ENCODE peak calls at places on chromosomes 13 and 19, in four cellular contexts. J, U, A and P are unnamed samples.
A peak's percentile ranks its signal among the peaks of the same experiment; 100 is the strongest.

GRCh38 chr13:50636007-50636704 is 207.3 kb downstream of the DLEU7 start:
- DNase-seq in J (peak; percentile 18), U (no peak), A (no peak), P (no peak)

GRCh38 chr19:53467138-53467502 is 413 bp upstream of the ZNF813 start:
- DNase-seq in J (no peak), U (peak; percentile 63), A (peak; percentile 26), P (no peak)

GRCh38 chr19:12790628-12791344 is 500 bp upstream of the JUNB start:
- DNase-seq in J (no peak), U (no peak), A (no peak), P (no peak)

GRCh38 chr13:39527961-39528720 is 74.9 kb downstream of the LHFPL6 start:
- DNase-seq in J (peak; percentile 33), U (peak; percentile 82), A (peak; percentile 38), P (no peak)

GRCh38 chr13:22940736-22941135 is 240.0 kb upstream of the SGCG start:
- DNase-seq in J (no peak), U (no peak), A (no peak), P (no peak)

GRCh38 chr19:45528744-45529453 is 21.6 kb downstream of the VASP start:
- DNase-seq in J (no peak), U (no peak), A (no peak), P (no peak)

GRCh38 chr13:112722433-112723250 is 32.8 kb downstream of the ATP11A start:
- DNase-seq in J (peak; percentile 67), U (no peak), A (no peak), P (peak; percentile 75)

GRCh38 chr13:30341815-30342570 is 34.6 kb upstream of the KATNAL1 start:
- DNase-seq in J (peak; percentile 90), U (peak; percentile 94), A (peak; percentile 91), P (peak; percentile 81)

GRCh38 chr13:41960700-41961697 is at the start of gene VWA8:
- DNase-seq in J (peak; percentile 75), U (peak; percentile 87), A (peak; percentile 51), P (peak; percentile 83)

GRCh38 chr13:23859455-23859854 is 29.7 kb downstream of the MIPEP start:
- DNase-seq in J (no peak), U (no peak), A (no peak), P (no peak)

GRCh38 chr19:3459965-3460582 is 20.3 kb downstream of the SMIM24 start:
- DNase-seq in J (no peak), U (peak; percentile 87), A (no peak), P (no peak)

GRCh38 chr13:102773441-102774209 is at the start of gene TEX30:
- DNase-seq in J (peak; percentile 84), U (peak; percentile 91), A (peak; percentile 68), P (peak; percentile 89)

GRCh38 chr13:31073859-31074718 is 87.6 kb downstream of the HSPH1 start:
- DNase-seq in J (no peak), U (no peak), A (no peak), P (no peak)

GRCh38 chr13:67437246-67437645 is 207.1 kb upstream of the PCDH9 start:
- DNase-seq in J (no peak), U (no peak), A (no peak), P (no peak)

GRCh38 chr19:49355890-49356289 is 6.3 kb downstream of the TEAD2 start:
- DNase-seq in J (peak; percentile 42), U (no peak), A (no peak), P (no peak)

GRCh38 chr13:38743499-38743898 is 56.6 kb downstream of the FREM2 start:
- DNase-seq in J (no peak), U (no peak), A (no peak), P (no peak)

GRCh38 chr19:49475995-49476880 is 2.2 kb downstream of the FLT3LG start:
- DNase-seq in J (no peak), U (no peak), A (no peak), P (no peak)

GRCh38 chr19:10891360-10892108 is 20.2 kb downstream of the CARM1 start:
- DNase-seq in J (no peak), U (no peak), A (no peak), P (no peak)

GRCh38 chr19:10889880-10890279 is 18.5 kb downstream of the CARM1 start:
- DNase-seq in J (no peak), U (no peak), A (no peak), P (no peak)

GRCh38 chr19:10894911-10895213 is 23.5 kb downstream of the CARM1 start:
- DNase-seq in J (no peak), U (no peak), A (no peak), P (no peak)

GRCh38 chr19:10895363-10895762 is 24.0 kb downstream of the CARM1 start:
- DNase-seq in J (no peak), U (no peak), A (no peak), P (no peak)

GRCh38 chr19:10892256-10892655 is 20.9 kb downstream of the CARM1 start:
- DNase-seq in J (no peak), U (no peak), A (no peak), P (peak; percentile 42)
- H3K27ac ChIP-seq in J (no peak overlapping the region), U (no peak overlapping the region), A (no peak overlapping the region), P (no peak overlapping the region)

DNA sequence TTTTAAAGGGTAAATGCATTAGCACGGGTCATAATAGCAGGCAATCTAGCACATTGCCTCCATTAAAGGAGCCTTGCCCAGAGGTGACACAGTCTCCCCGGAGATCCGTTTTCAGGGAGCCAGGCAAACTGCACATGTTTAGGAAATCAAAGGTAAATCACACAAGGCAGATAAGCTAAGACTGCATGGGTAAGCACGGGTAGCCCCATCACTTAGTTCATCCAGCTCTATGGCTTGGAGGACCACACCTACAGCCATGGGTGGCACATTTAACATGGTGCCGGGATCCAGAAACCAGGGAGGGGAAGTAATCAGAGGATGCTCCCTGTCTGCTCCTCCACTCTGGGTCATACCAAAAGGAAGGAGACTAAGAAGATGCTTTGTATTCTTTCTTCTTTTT is 16.8 kb downstream of the LGALS16 start:
- DNase-seq in J (no peak), U (no peak), A (no peak), P (no peak)
- H3K4me1 ChIP-seq in J (no peaks in the 10 kb centered on the region), U (no peaks in the 10 kb centered on the region), A (no peaks in the 10 kb centered on the region), P (no peaks in the 10 kb centered on the region)

GRCh38 chr19:29690842-29691241 is 24.2 kb downstream of the C19orf12 start:
- DNase-seq in J (no peak), U (no peak), A (no peak), P (no peak)

GRCh38 chr19:29686285-29686805 is 21.1 kb downstream of the PLEKHF1 start:
- DNase-seq in J (no peak), U (no peak), A (no peak), P (no peak)

GRCh38 chr19:29685326-29685725 is 20.1 kb downstream of the PLEKHF1 start:
- DNase-seq in J (no peak), U (no peak), A (no peak), P (no peak)

GRCh38 chr19:29687897-29688728 is 22.9 kb downstream of the PLEKHF1 start:
- DNase-seq in J (no peak), U (no peak), A (no peak), P (no peak)

GRCh38 chr19:29687244-29687896 is 22.1 kb downstream of the PLEKHF1 start:
- DNase-seq in J (peak; percentile 83), U (peak; percentile 79), A (peak; percentile 82), P (no peak)
- H3K4me3 ChIP-seq in J (no peak overlapping the region), U (no peak overlapping the region), A (peak overlapping the region; percentile 24), P (no peak overlapping the region)

GRCh38 chr13:98224557-98224956 is 47.5 kb upstream of the RNF113B start:
- DNase-seq in J (no peak), U (no peak), A (no peak), P (no peak)

GRCh38 chr13:98223741-98224140 is 46.7 kb upstream of the RNF113B start:
- DNase-seq in J (no peak), U (no peak), A (no peak), P (no peak)

GRCh38 chr13:98226520-98226919 is 49.5 kb upstream of the RNF113B start:
- DNase-seq in J (no peak), U (no peak), A (no peak), P (no peak)

GRCh38 chr13:98222816-98223215 is 45.7 kb upstream of the RNF113B start:
- DNase-seq in J (no peak), U (no peak), A (no peak), P (no peak)

DNA sequence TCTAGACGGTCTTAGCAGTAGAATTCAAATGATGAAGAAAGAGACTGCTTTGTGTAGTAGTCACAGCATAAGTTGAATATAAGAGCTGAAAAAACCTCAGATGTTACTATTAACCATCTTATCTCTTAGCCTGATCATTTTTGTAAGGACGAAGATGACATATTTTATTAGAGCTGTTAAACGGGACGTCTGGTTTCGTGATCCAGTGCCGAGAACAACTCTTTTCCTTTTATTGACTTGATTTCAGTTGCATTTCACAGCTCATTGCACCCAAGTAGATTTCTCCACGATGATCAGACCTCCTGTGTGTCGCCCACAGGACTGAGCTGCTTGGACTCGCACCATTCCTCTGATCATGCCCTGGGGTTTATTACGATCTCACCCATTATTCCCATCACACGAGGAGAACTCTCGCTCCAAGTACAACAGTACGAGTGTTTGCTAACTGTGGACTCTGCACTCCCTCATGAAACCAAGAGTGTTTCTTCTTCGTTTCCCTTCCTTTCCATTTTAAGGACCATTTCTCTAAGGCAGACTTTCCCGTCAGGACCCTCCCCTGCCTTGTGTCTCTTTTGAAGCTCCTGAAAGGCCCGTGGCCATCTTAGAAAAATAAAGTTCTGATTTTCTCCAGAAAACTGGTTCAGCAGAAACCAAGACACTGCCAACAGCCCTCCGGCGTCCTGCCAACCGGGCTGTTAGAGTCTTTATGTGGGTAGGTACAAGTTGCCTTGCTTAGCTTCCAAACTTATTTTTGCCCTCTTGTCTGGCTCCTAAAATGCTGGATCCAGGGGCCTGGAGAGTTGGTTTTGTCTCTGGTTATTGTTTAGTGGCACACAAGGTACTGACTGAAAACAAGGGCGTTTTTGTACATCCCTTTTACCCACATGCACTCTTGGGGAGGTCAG is 48.2 kb upstream of the RNF113B start:
- DNase-seq in J (no peak), U (no peak), A (no peak), P (no peak)
- H3K27ac ChIP-seq in J (peak overlapping the region; percentile 69), U (no peak overlapping the region), A (no peak overlapping the region), P (no peak overlapping the region)

GRCh38 chr13:97235549-97236206 is 13.5 kb downstream of the MBNL2 start:
- DNase-seq in J (no peak), U (no peak), A (no peak), P (peak; percentile 60)
- H3K4me1 ChIP-seq in J (peaks cover 3% of the 10 kb centered on the region), U (no peaks in the 10 kb centered on the region), A (peaks cover 93% of the 10 kb centered on the region), P (peaks cover 78% of the 10 kb centered on the region)

DNA sequence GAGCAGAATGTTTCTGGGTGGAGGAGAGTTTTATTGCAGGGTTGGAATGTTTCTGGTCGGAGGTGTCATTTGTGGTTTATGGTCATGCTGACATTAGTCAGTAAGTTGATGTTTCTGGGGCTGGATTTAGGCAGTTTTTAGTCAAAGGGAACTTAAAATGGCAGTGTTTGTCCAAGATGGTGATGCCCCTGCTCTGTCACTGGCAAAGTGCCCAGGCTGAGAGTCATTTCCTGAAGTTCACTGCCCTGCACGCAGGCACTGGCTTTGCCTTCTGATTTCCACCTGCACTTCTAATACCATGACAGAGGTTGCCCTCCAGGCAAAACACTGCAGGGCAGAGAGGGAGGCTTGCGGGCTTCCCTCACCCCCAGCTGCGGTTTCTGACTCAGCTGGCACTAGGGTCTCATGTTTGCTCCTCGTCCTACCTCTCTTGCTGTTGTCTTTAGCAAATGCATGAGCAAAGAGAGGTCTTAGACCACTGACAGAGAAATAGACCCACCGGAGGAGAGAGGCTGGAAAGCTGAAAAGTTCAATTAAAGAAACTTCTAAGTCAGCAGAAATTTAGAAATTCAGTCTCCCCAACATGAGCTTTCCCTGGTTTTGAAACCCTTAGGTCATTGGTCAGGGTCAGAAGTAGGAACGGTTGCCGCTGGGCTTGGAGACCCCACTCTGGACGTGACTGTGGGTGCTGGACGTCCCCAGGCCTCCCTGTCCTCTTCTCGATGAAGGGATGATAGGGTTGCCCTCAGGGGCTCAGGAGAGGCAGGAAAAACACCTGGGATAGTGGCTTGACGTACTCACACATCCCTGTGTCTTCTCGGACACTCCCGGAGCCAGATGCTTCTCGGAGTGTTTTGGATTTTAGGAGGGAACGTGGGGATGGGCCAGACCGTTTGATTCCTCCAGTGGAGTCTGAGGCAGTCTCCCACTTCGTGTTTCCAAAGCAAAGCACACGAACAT is 26.3 kb downstream of the TMEM255B start:
- DNase-seq in J (no peak), U (no peak), A (no peak), P (no peak)
- H3K4me3 ChIP-seq in J (no peak overlapping the region), U (no peak overlapping the region), A (no peak overlapping the region), P (no peak overlapping the region)